ENCODE peak calls at places on chromosome 11, in nine cellular contexts. One of them, this sample, is unnamed.

GRCh38 chr11:22472306-22472705 is 134.1 kb downstream of the SLC17A6 start:
- DNase-seq in naive thymus-derived CD4-positive, alpha-beta T cell: no peak
- DNase-seq in mucosa of descending colon: no peak
- DNase-seq in right atrium auricular region: no peak
- DNase-seq in neuronal stem cell: no peak
- DNase-seq in GM23248: peak; percentile 33
- DNase-seq in fibroblast of lung: no peak
- DNase-seq in spleen: no peak
- DNase-seq in cardiac muscle cell: no peak
- DNase-seq in this sample: no peak

GRCh38 chr11:126808851-126809250 is 191.7 kb downstream of the KIRREL3 start:
- DNase-seq in naive thymus-derived CD4-positive, alpha-beta T cell: no peak
- DNase-seq in mucosa of descending colon: no peak
- DNase-seq in right atrium auricular region: no peak
- DNase-seq in neuronal stem cell: no peak
- DNase-seq in GM23248: no peak
- DNase-seq in fibroblast of lung: no peak
- DNase-seq in spleen: no peak
- DNase-seq in cardiac muscle cell: no peak
- DNase-seq in this sample: no peak

GRCh38 chr11:56521955-56522354 is 21.1 kb downstream of the OR5M11 start:
- DNase-seq in naive thymus-derived CD4-positive, alpha-beta T cell: no peak
- DNase-seq in mucosa of descending colon: no peak
- DNase-seq in right atrium auricular region: no peak
- DNase-seq in neuronal stem cell: no peak
- DNase-seq in GM23248: peak; percentile 15
- DNase-seq in fibroblast of lung: no peak
- DNase-seq in spleen: no peak
- DNase-seq in cardiac muscle cell: no peak
- DNase-seq in this sample: no peak

GRCh38 chr11:76670475-76671235 is at the start of gene LRRC32:
- DNase-seq in naive thymus-derived CD4-positive, alpha-beta T cell: no peak
- DNase-seq in mucosa of descending colon: peak; percentile 72
- DNase-seq in right atrium auricular region: no peak
- DNase-seq in neuronal stem cell: peak; percentile 38
- DNase-seq in GM23248: peak; percentile 40
- DNase-seq in fibroblast of lung: no peak
- DNase-seq in spleen: peak; percentile 89
- DNase-seq in cardiac muscle cell: peak; percentile 54
- DNase-seq in this sample: no peak

GRCh38 chr11:13384837-13385417 is 78.1 kb downstream of the BTBD10 start:
- DNase-seq in naive thymus-derived CD4-positive, alpha-beta T cell: no peak
- DNase-seq in mucosa of descending colon: no peak
- DNase-seq in right atrium auricular region: no peak
- DNase-seq in neuronal stem cell: peak; percentile 23
- DNase-seq in GM23248: peak; percentile 71
- DNase-seq in fibroblast of lung: peak; percentile 61
- DNase-seq in spleen: no peak
- DNase-seq in cardiac muscle cell: peak; percentile 61
- DNase-seq in this sample: no peak

GRCh38 chr11:64875369-64876225 is 2.8 kb downstream of the EHD1 start:
- DNase-seq in naive thymus-derived CD4-positive, alpha-beta T cell: no peak
- DNase-seq in mucosa of descending colon: no peak
- DNase-seq in right atrium auricular region: no peak
- DNase-seq in neuronal stem cell: no peak
- DNase-seq in GM23248: peak; percentile 40
- DNase-seq in fibroblast of lung: no peak
- DNase-seq in spleen: peak; percentile 85
- DNase-seq in cardiac muscle cell: no peak
- DNase-seq in this sample: no peak

GRCh38 chr11:36753960-36754359 is 155.9 kb upstream of the RAG2 start:
- DNase-seq in naive thymus-derived CD4-positive, alpha-beta T cell: no peak
- DNase-seq in mucosa of descending colon: no peak
- DNase-seq in right atrium auricular region: no peak
- DNase-seq in neuronal stem cell: no peak
- DNase-seq in GM23248: no peak
- DNase-seq in fibroblast of lung: no peak
- DNase-seq in spleen: no peak
- DNase-seq in cardiac muscle cell: no peak
- DNase-seq in this sample: no peak

GRCh38 chr11:6611092-6612007 is 666 bp downstream of the TAF10 start:
- DNase-seq in naive thymus-derived CD4-positive, alpha-beta T cell: no peak
- DNase-seq in mucosa of descending colon: peak; percentile 80
- DNase-seq in right atrium auricular region: no peak
- DNase-seq in neuronal stem cell: no peak
- DNase-seq in GM23248: peak; percentile 58
- DNase-seq in fibroblast of lung: peak; percentile 28
- DNase-seq in spleen: peak; percentile 69
- DNase-seq in cardiac muscle cell: no peak
- DNase-seq in this sample: no peak

GRCh38 chr11:48054994-48055291 is 74.6 kb downstream of the PTPRJ start:
- DNase-seq in naive thymus-derived CD4-positive, alpha-beta T cell: no peak
- DNase-seq in mucosa of descending colon: no peak
- DNase-seq in right atrium auricular region: no peak
- DNase-seq in neuronal stem cell: no peak
- DNase-seq in GM23248: no peak
- DNase-seq in fibroblast of lung: no peak
- DNase-seq in spleen: no peak
- DNase-seq in cardiac muscle cell: no peak
- DNase-seq in this sample: no peak

GRCh38 chr11:39768214-39768613 is 1691.2 kb downstream of the LRRC4C start:
- DNase-seq in naive thymus-derived CD4-positive, alpha-beta T cell: no peak
- DNase-seq in mucosa of descending colon: no peak
- DNase-seq in right atrium auricular region: no peak
- DNase-seq in neuronal stem cell: no peak
- DNase-seq in GM23248: no peak
- DNase-seq in fibroblast of lung: no peak
- DNase-seq in spleen: no peak
- DNase-seq in cardiac muscle cell: no peak
- DNase-seq in this sample: no peak

GRCh38 chr11:85815186-85815911 is 4.4 kb upstream of the SYTL2 start:
- DNase-seq in naive thymus-derived CD4-positive, alpha-beta T cell: no peak
- DNase-seq in mucosa of descending colon: no peak
- DNase-seq in right atrium auricular region: no peak
- DNase-seq in neuronal stem cell: no peak
- DNase-seq in GM23248: peak; percentile 72
- DNase-seq in fibroblast of lung: peak; percentile 90
- DNase-seq in spleen: no peak
- DNase-seq in cardiac muscle cell: no peak
- DNase-seq in this sample: no peak

GRCh38 chr11:41720761-41721160 is 261.3 kb upstream of the LRRC4C start:
- DNase-seq in naive thymus-derived CD4-positive, alpha-beta T cell: no peak
- DNase-seq in mucosa of descending colon: no peak
- DNase-seq in right atrium auricular region: no peak
- DNase-seq in neuronal stem cell: no peak
- DNase-seq in GM23248: no peak
- DNase-seq in fibroblast of lung: no peak
- DNase-seq in spleen: no peak
- DNase-seq in cardiac muscle cell: no peak
- DNase-seq in this sample: no peak

GRCh38 chr11:83265331-83265730 is 20.8 kb downstream of the CCDC90B start:
- DNase-seq in naive thymus-derived CD4-positive, alpha-beta T cell: no peak
- DNase-seq in mucosa of descending colon: no peak
- DNase-seq in right atrium auricular region: no peak
- DNase-seq in neuronal stem cell: no peak
- DNase-seq in GM23248: no peak
- DNase-seq in fibroblast of lung: peak; percentile 41
- DNase-seq in spleen: no peak
- DNase-seq in cardiac muscle cell: no peak
- DNase-seq in this sample: no peak

GRCh38 chr11:64292458-64293254 is 1.6 kb downstream of the KCNK4 start:
- DNase-seq in naive thymus-derived CD4-positive, alpha-beta T cell: no peak
- DNase-seq in mucosa of descending colon: no peak
- DNase-seq in right atrium auricular region: no peak
- DNase-seq in neuronal stem cell: no peak
- DNase-seq in GM23248: no peak
- DNase-seq in fibroblast of lung: no peak
- DNase-seq in spleen: no peak
- DNase-seq in cardiac muscle cell: no peak
- DNase-seq in this sample: no peak

GRCh38 chr11:83278351-83278750 is 7.8 kb downstream of the CCDC90B start:
- DNase-seq in naive thymus-derived CD4-positive, alpha-beta T cell: no peak
- DNase-seq in mucosa of descending colon: no peak
- DNase-seq in right atrium auricular region: no peak
- DNase-seq in neuronal stem cell: no peak
- DNase-seq in GM23248: peak; percentile 50
- DNase-seq in fibroblast of lung: no peak
- DNase-seq in spleen: no peak
- DNase-seq in cardiac muscle cell: no peak
- DNase-seq in this sample: no peak

DNA sequence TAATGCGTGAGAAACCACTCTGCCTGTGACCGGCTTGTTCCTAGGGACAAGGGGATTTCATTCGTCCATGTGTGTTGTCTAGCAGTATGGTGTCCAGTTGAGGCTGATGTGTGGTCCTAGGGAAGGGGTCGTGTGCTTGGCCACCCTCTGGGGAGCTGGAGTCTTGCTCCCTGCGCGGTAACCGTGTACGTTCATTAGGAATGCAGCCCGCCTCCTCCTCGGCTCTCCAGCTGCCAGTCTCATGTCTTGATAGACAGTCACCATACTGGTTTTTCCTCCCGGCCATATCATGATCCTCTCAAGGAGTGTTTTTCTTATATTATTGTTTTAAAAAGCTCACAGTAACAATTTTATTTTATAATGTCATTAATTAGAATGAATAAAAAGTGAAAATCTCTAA is 5.9 kb downstream of the CTTN start:
- DNase-seq in naive thymus-derived CD4-positive, alpha-beta T cell: no peak
- DNase-seq in mucosa of descending colon: no peak
- DNase-seq in right atrium auricular region: no peak
- DNase-seq in neuronal stem cell: no peak
- DNase-seq in GM23248: no peak
- DNase-seq in fibroblast of lung: no peak
- DNase-seq in spleen: no peak
- DNase-seq in cardiac muscle cell: no peak
- DNase-seq in this sample: no peak
- H3K36me3 ChIP-seq in naive thymus-derived CD4-positive, alpha-beta T cell: no peaks in the 10 kb centered on the region
- H3K36me3 ChIP-seq in mucosa of descending colon: peaks cover 2% of the 10 kb centered on the region
- H3K36me3 ChIP-seq in right atrium auricular region: peaks cover 42% of the 10 kb centered on the region
- H3K36me3 ChIP-seq in neuronal stem cell: peaks cover 64% of the 10 kb centered on the region
- H3K36me3 ChIP-seq in GM23248: peaks cover 42% of the 10 kb centered on the region
- H3K36me3 ChIP-seq in fibroblast of lung: peaks cover 19% of the 10 kb centered on the region
- H3K36me3 ChIP-seq in spleen: peaks cover 21% of the 10 kb centered on the region
- H3K36me3 ChIP-seq in cardiac muscle cell: peaks cover 30% of the 10 kb centered on the region
- H3K36me3 ChIP-seq in this sample: no peaks in the 10 kb centered on the region

GRCh38 chr11:71367756-71368155 is 80.4 kb downstream of the DHCR7 start:
- DNase-seq in naive thymus-derived CD4-positive, alpha-beta T cell: no peak
- DNase-seq in mucosa of descending colon: no peak
- DNase-seq in right atrium auricular region: no peak
- DNase-seq in neuronal stem cell: no peak
- DNase-seq in GM23248: no peak
- DNase-seq in fibroblast of lung: no peak
- DNase-seq in spleen: no peak
- DNase-seq in cardiac muscle cell: no peak
- DNase-seq in this sample: no peak

GRCh38 chr11:71370020-71370747 is 78.0 kb downstream of the DHCR7 start:
- DNase-seq in naive thymus-derived CD4-positive, alpha-beta T cell: no peak
- DNase-seq in mucosa of descending colon: no peak
- DNase-seq in right atrium auricular region: no peak
- DNase-seq in neuronal stem cell: no peak
- DNase-seq in GM23248: no peak
- DNase-seq in fibroblast of lung: no peak
- DNase-seq in spleen: no peak
- DNase-seq in cardiac muscle cell: no peak
- DNase-seq in this sample: no peak

GRCh38 chr11:71370895-71371673 is 77.1 kb downstream of the DHCR7 start:
- DNase-seq in naive thymus-derived CD4-positive, alpha-beta T cell: no peak
- DNase-seq in mucosa of descending colon: no peak
- DNase-seq in right atrium auricular region: no peak
- DNase-seq in neuronal stem cell: no peak
- DNase-seq in GM23248: no peak
- DNase-seq in fibroblast of lung: no peak
- DNase-seq in spleen: no peak
- DNase-seq in cardiac muscle cell: no peak
- DNase-seq in this sample: no peak

GRCh38 chr11:71368966-71369365 is 79.2 kb downstream of the DHCR7 start:
- DNase-seq in naive thymus-derived CD4-positive, alpha-beta T cell: no peak
- DNase-seq in mucosa of descending colon: no peak
- DNase-seq in right atrium auricular region: no peak
- DNase-seq in neuronal stem cell: no peak
- DNase-seq in GM23248: no peak
- DNase-seq in fibroblast of lung: no peak
- DNase-seq in spleen: no peak
- DNase-seq in cardiac muscle cell: no peak
- DNase-seq in this sample: no peak

DNA sequence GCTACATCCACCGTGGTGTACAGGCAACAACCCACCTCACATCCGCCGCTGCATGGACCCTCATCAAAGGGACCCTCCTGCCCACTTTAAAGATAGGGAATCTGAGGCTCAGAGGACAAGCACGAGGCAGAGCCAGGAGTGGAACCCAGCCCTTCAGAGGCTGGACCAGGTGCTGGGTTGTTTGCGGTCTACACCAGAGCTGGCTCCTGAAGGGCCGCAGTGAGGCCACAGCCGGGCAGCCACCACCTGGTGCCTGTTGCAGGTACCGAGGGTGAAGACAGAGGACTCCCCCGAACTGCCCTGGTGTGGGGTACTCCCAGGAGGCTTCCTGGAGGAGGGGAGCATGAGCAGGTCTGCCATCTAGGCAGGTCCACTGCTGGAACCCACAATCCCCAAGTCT is 78.8 kb downstream of the DHCR7 start:
- DNase-seq in naive thymus-derived CD4-positive, alpha-beta T cell: no peak
- DNase-seq in mucosa of descending colon: no peak
- DNase-seq in right atrium auricular region: no peak
- DNase-seq in neuronal stem cell: no peak
- DNase-seq in GM23248: no peak
- DNase-seq in fibroblast of lung: no peak
- DNase-seq in spleen: no peak
- DNase-seq in cardiac muscle cell: no peak
- DNase-seq in this sample: no peak
- H3K36me3 ChIP-seq in naive thymus-derived CD4-positive, alpha-beta T cell: no peaks in the 10 kb centered on the region
- H3K36me3 ChIP-seq in mucosa of descending colon: no peaks in the 10 kb centered on the region
- H3K36me3 ChIP-seq in right atrium auricular region: no peaks in the 10 kb centered on the region
- H3K36me3 ChIP-seq in neuronal stem cell: no peaks in the 10 kb centered on the region
- H3K36me3 ChIP-seq in GM23248: no peaks in the 10 kb centered on the region
- H3K36me3 ChIP-seq in fibroblast of lung: no peaks in the 10 kb centered on the region
- H3K36me3 ChIP-seq in spleen: no peaks in the 10 kb centered on the region
- H3K36me3 ChIP-seq in cardiac muscle cell: no peaks in the 10 kb centered on the region
- H3K36me3 ChIP-seq in this sample: no peaks in the 10 kb centered on the region

DNA sequence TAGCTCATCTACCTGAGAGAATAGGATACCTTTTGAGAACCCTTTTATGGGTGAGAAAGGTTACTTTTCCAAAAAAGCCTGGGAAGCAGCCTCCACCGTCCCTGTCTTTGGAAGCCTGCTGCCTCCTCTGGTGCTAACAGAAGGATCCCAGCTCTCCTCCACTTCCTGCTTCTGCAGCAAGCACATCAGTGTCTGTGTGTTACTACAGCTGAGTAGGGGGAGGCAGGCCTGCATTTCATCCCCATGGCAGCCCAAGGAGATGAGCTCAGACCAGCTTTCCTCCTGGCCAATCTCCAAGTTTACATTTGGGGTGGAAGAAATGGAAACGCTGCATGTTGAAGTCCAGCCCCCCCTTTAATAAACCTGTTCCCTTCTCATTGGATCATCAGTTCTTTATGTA is 7.4 kb upstream of the CCDC34 start:
- DNase-seq in naive thymus-derived CD4-positive, alpha-beta T cell: no peak
- DNase-seq in mucosa of descending colon: no peak
- DNase-seq in right atrium auricular region: no peak
- DNase-seq in neuronal stem cell: no peak
- DNase-seq in GM23248: no peak
- DNase-seq in fibroblast of lung: peak; percentile 57
- DNase-seq in spleen: no peak
- DNase-seq in cardiac muscle cell: no peak
- DNase-seq in this sample: no peak
- H3K36me3 ChIP-seq in naive thymus-derived CD4-positive, alpha-beta T cell: no peaks in the 10 kb centered on the region
- H3K36me3 ChIP-seq in mucosa of descending colon: no peaks in the 10 kb centered on the region
- H3K36me3 ChIP-seq in right atrium auricular region: peaks cover 62% of the 10 kb centered on the region
- H3K36me3 ChIP-seq in neuronal stem cell: peaks cover 82% of the 10 kb centered on the region
- H3K36me3 ChIP-seq in GM23248: peaks cover 64% of the 10 kb centered on the region
- H3K36me3 ChIP-seq in fibroblast of lung: no peaks in the 10 kb centered on the region
- H3K36me3 ChIP-seq in spleen: no peaks in the 10 kb centered on the region
- H3K36me3 ChIP-seq in cardiac muscle cell: peaks cover 55% of the 10 kb centered on the region
- H3K36me3 ChIP-seq in this sample: no peaks in the 10 kb centered on the region

GRCh38 chr11:46696212-46696558 is 4.2 kb downstream of the ARHGAP1 start:
- DNase-seq in naive thymus-derived CD4-positive, alpha-beta T cell: no peak
- DNase-seq in mucosa of descending colon: no peak
- DNase-seq in right atrium auricular region: no peak
- DNase-seq in neuronal stem cell: no peak
- DNase-seq in GM23248: no peak
- DNase-seq in fibroblast of lung: no peak
- DNase-seq in spleen: no peak
- DNase-seq in cardiac muscle cell: no peak
- DNase-seq in this sample: no peak
- H3K36me3 ChIP-seq in naive thymus-derived CD4-positive, alpha-beta T cell: peaks cover 55% of the 10 kb centered on the region
- H3K36me3 ChIP-seq in mucosa of descending colon: peaks cover 13% of the 10 kb centered on the region
- H3K36me3 ChIP-seq in right atrium auricular region: peaks cover 39% of the 10 kb centered on the region
- H3K36me3 ChIP-seq in neuronal stem cell: peaks cover 38% of the 10 kb centered on the region
- H3K36me3 ChIP-seq in GM23248: peaks cover 11% of the 10 kb centered on the region
- H3K36me3 ChIP-seq in fibroblast of lung: peaks cover 24% of the 10 kb centered on the region
- H3K36me3 ChIP-seq in spleen: peaks cover 50% of the 10 kb centered on the region
- H3K36me3 ChIP-seq in cardiac muscle cell: peaks cover 6% of the 10 kb centered on the region
- H3K36me3 ChIP-seq in this sample: peaks cover 40% of the 10 kb centered on the region